ENCODE peak calls at places on chromosome X, in five cellular contexts. U is NCI-H1417, Y is thyroid gland, F is NCI-H774, R is A172. P is an unnamed sample.
A peak's percentile ranks its signal among the peaks of the same experiment; 100 is the strongest.

GRCh38 chrX:70908541-70908940 is at the start of gene TEX11:
- DNase-seq in U (no peak), Y (no peak), F (no peak), R (no peak), P (no peak)

GRCh38 chrX:46819136-46819535 is 17.7 kb upstream of the RP2 start:
- DNase-seq in U (no peak), Y (peak; percentile 40), F (no peak), R (no peak), P (no peak)

GRCh38 chrX:46408553-46409407 is 136.4 kb downstream of the ZNF674 start:
- DNase-seq in U (peak; percentile 85), Y (peak; percentile 69), F (no peak), R (peak; percentile 43), P (peak; percentile 48)

GRCh38 chrX:134929813-134930212 is 61.0 kb upstream of the SMIM10 start:
- DNase-seq in U (no peak), Y (no peak), F (no peak), R (no peak), P (no peak)

GRCh38 chrX:139930923-139931645 is 1.8 kb downstream of the ATP11C start:
- DNase-seq in U (no peak), Y (peak; percentile 5), F (no peak), R (no peak), P (peak; percentile 1)

GRCh38 chrX:100645106-100645505 is 1.1 kb downstream of the SRPX2 start:
- DNase-seq in U (no peak), Y (no peak), F (no peak), R (no peak), P (no peak)

GRCh38 chrX:47523297-47523696 is 37.7 kb upstream of the ARAF start:
- DNase-seq in U (peak; percentile 90), Y (peak; percentile 80), F (peak; percentile 66), R (peak; percentile 54), P (peak; percentile 49)

GRCh38 chrX:387729-388128 is 1.0 kb upstream of the PPP2R3B start:
- DNase-seq in U (no peak), Y (no peak), F (no peak), R (no peak), P (no peak)

GRCh38 chrX:108131471-108131870 is 39.9 kb downstream of the ATG4A start:
- DNase-seq in U (no peak), Y (no peak), F (no peak), R (peak; percentile 69), P (peak; percentile 16)

GRCh38 chrX:14832591-14832990 is 40.3 kb downstream of the FANCB start:
- DNase-seq in U (no peak), Y (no peak), F (no peak), R (no peak), P (no peak)

GRCh38 chrX:100625985-100626491 is 10.6 kb downstream of the TSPAN6 start:
- DNase-seq in U (no peak), Y (no peak), F (no peak), R (peak; percentile 1), P (no peak)

GRCh38 chrX:115966920-115967319 is 203.6 kb upstream of the AGTR2 start:
- DNase-seq in U (no peak), Y (no peak), F (no peak), R (no peak), P (no peak)

P was measured in RWPE1.